ENCODE peak calls at places on chromosome 12, in seven cellular contexts. G is CD4-positive, alpha-beta memory T cell; N is PC-3; T is gastrocnemius medialis; I is testis; H is psoas muscle; Z is heart right ventricle. C is an unnamed sample.

GRCh38 chr12:49089831-49090773 is 4.5 kb downstream of the DHH start:
- DNase-seq in G (peak), N (peak), T (no peak), I (peak), H (peak), Z (no peak), C (peak)

GRCh38 chr12:6957741-6958608 is 6.8 kb downstream of the PTPN6 start:
- DNase-seq in G (no peak), N (no peak), T (no peak), I (no peak), H (no peak), Z (no peak), C (no peak)

GRCh38 chr12:113093409-113094101 is 37.0 kb downstream of the DTX1 start:
- DNase-seq in G (no peak), N (no peak), T (no peak), I (no peak), H (no peak), Z (no peak), C (no peak)

GRCh38 chr12:107322063-107322462 is 228.7 kb upstream of the CRY1 start:
- DNase-seq in G (peak), N (no peak), T (no peak), I (no peak), H (no peak), Z (no peak), C (no peak)

GRCh38 chr12:52203126-52203921 is 11.5 kb upstream of the KRT80 start:
- DNase-seq in G (no peak), N (peak), T (no peak), I (no peak), H (peak), Z (peak), C (peak)

GRCh38 chr12:9112076-9112853 is 3.5 kb downstream of the A2M start:
- DNase-seq in G (no peak), N (no peak), T (no peak), I (no peak), H (no peak), Z (no peak), C (no peak)

GRCh38 chr12:50201987-50202521 is 34.9 kb upstream of the CERS5 start:
- DNase-seq in G (no peak), N (peak), T (no peak), I (no peak), H (no peak), Z (no peak), C (no peak)

GRCh38 chr12:130591736-130592135 is 124.4 kb downstream of the RIMBP2 start:
- DNase-seq in G (no peak), N (no peak), T (no peak), I (no peak), H (no peak), Z (no peak), C (no peak)

GRCh38 chr12:12017798-12018197 is 52.9 kb upstream of the BCL2L14 start:
- DNase-seq in G (no peak), N (no peak), T (no peak), I (no peak), H (no peak), Z (no peak), C (no peak)

GRCh38 chr12:50187084-50187900 is 20.1 kb upstream of the CERS5 start:
- DNase-seq in G (no peak), N (no peak), T (no peak), I (no peak), H (no peak), Z (no peak), C (no peak)

GRCh38 chr12:28925726-28926376 is 223.2 kb upstream of the FAR2 start:
- DNase-seq in G (no peak), N (no peak), T (no peak), I (no peak), H (no peak), Z (peak), C (no peak)

GRCh38 chr12:101455685-101456084 is 19.5 kb upstream of the SPIC start:
- DNase-seq in G (peak), N (no peak), T (no peak), I (no peak), H (no peak), Z (no peak), C (no peak)

GRCh38 chr12:11875414-11875935 is 195.3 kb upstream of the BCL2L14 start:
- DNase-seq in G (no peak), N (peak), T (no peak), I (no peak), H (no peak), Z (no peak), C (no peak)

GRCh38 chr12:114682920-114683708 is 861 bp downstream of the TBX3 start:
- DNase-seq in G (no peak), N (peak), T (no peak), I (peak), H (peak), Z (peak), C (no peak)

GRCh38 chr12:95877622-95878021 is 18.9 kb downstream of the SNRPF start:
- DNase-seq in G (no peak), N (no peak), T (no peak), I (no peak), H (no peak), Z (no peak), C (no peak)

GRCh38 chr12:110170535-110171185 is 46.5 kb downstream of the IFT81 start:
- DNase-seq in G (no peak), N (no peak), T (peak), I (no peak), H (no peak), Z (no peak), C (no peak)

GRCh38 chr12:120367924-120368788 is 808 bp downstream of the MSI1 start:
- DNase-seq in G (no peak), N (no peak), T (no peak), I (no peak), H (peak), Z (peak), C (no peak)

GRCh38 chr12:117803013-117803412 is 165.8 kb downstream of the KSR2 start:
- DNase-seq in G (no peak), N (no peak), T (peak), I (no peak), H (no peak), Z (no peak), C (no peak)

GRCh38 chr12:50936821-50937220 is 15.5 kb upstream of the HIGD1C start:
- DNase-seq in G (no peak), N (no peak), T (no peak), I (no peak), H (no peak), Z (no peak), C (no peak)

GRCh38 chr12:8989425-8989824 is at the start of gene KLRG1:
- DNase-seq in G (no peak), N (no peak), T (no peak), I (no peak), H (no peak), Z (no peak), C (no peak)

GRCh38 chr12:124554429-124555029 is 12.9 kb downstream of the NCOR2 start:
- DNase-seq in G (no peak), N (no peak), T (no peak), I (no peak), H (no peak), Z (peak), C (no peak)

GRCh38 chr12:116982721-116983502 is 72.2 kb downstream of the FBXW8 start:
- DNase-seq in G (no peak), N (no peak), T (no peak), I (no peak), H (no peak), Z (no peak), C (peak)

GRCh38 chr12:24034160-24034559 is 84.7 kb upstream of the SOX5 start:
- DNase-seq in G (no peak), N (no peak), T (no peak), I (no peak), H (no peak), Z (no peak), C (no peak)

GRCh38 chr12:94242871-94243270 is 94.5 kb downstream of the PLXNC1 start:
- DNase-seq in G (no peak), N (no peak), T (no peak), I (no peak), H (no peak), Z (peak), C (peak)

GRCh38 chr12:19239616-19240234 is 110.2 kb downstream of the PLEKHA5 start:
- DNase-seq in G (no peak), N (peak), T (no peak), I (no peak), H (no peak), Z (no peak), C (no peak)

GRCh38 chr12:109054520-109054919 is 2.1 kb downstream of the USP30 start:
- DNase-seq in G (no peak), N (no peak), T (no peak), I (no peak), H (no peak), Z (no peak), C (no peak)

GRCh38 chr12:46763230-46763629 is 62.6 kb downstream of the SLC38A4 start:
- DNase-seq in G (no peak), N (no peak), T (no peak), I (no peak), H (no peak), Z (no peak), C (no peak)

GRCh38 chr12:46430340-46430948 is 57.9 kb upstream of the SLC38A2 start:
- DNase-seq in G (peak), N (peak), T (no peak), I (no peak), H (no peak), Z (peak), C (no peak)

GRCh38 chr12:62930546-62931425 is 4.2 kb downstream of the PPM1H start:
- DNase-seq in G (no peak), N (peak), T (no peak), I (no peak), H (no peak), Z (no peak), C (no peak)

GRCh38 chr12:53978477-53979356 is 4.0 kb upstream of the HOTAIR start:
- DNase-seq in G (no peak), N (peak), T (no peak), I (no peak), H (no peak), Z (no peak), C (no peak)
- H3K27ac ChIP-seq in G (no peak), N (no peak), T (peak), I (no peak), H (peak), Z (no peak), C (no peak)

GRCh38 chr12:26633591-26634210 is 199.3 kb downstream of the ITPR2 start:
- DNase-seq in G (no peak), N (no peak), T (no peak), I (no peak), H (no peak), Z (no peak), C (no peak)

GRCh38 chr12:26631846-26632245 is 201.1 kb downstream of the ITPR2 start:
- DNase-seq in G (no peak), N (peak), T (no peak), I (no peak), H (no peak), Z (no peak), C (no peak)

GRCh38 chr12:26642361-26642760 is 190.6 kb downstream of the ITPR2 start:
- DNase-seq in G (no peak), N (no peak), T (no peak), I (no peak), H (no peak), Z (no peak), C (no peak)

GRCh38 chr12:26632746-26633145 is 200.2 kb downstream of the ITPR2 start:
- DNase-seq in G (no peak), N (no peak), T (no peak), I (no peak), H (no peak), Z (no peak), C (no peak)

GRCh38 chr12:26636710-26637328 is 196.2 kb downstream of the ITPR2 start:
- DNase-seq in G (no peak), N (peak), T (no peak), I (no peak), H (no peak), Z (no peak), C (no peak)
- H3K27ac ChIP-seq in G (no peak), N (peak), T (no peak), I (no peak), H (no peak), Z (no peak), C (no peak)

GRCh38 chr12:66288121-66288520 is 14.2 kb upstream of the HELB start:
- DNase-seq in G (peak), N (no peak), T (no peak), I (no peak), H (no peak), Z (no peak), C (no peak)

GRCh38 chr12:66287275-66287674 is 15.0 kb upstream of the HELB start:
- DNase-seq in G (no peak), N (no peak), T (no peak), I (no peak), H (no peak), Z (no peak), C (no peak)

GRCh38 chr12:66296171-66296683 is 6.1 kb upstream of the HELB start:
- DNase-seq in G (no peak), N (no peak), T (no peak), I (no peak), H (no peak), Z (no peak), C (no peak)

DNA sequence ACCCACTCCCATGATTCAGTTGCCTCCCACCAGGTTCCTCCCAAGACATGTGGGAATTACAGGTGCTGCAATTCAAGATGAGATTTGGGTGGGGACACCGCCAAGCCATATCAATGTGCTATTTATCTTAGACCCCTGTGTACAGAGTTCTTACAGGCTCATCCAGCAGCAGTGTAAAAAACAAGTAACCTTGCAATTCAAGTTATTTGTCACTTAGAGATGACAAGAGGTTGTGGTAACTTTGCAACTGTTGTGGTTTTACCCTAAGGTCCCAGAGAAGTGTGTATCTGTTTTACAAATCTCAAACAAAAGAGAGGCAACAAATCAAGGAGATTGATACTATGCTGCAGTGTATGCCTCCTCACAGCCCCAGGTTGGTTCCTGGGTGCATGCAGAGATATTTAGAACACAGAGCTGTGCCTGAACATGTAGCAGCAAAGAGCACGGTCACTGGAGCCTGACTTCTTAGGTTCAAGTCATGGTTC is 11.5 kb upstream of the HELB start:
- DNase-seq in G (peak), N (no peak), T (no peak), I (no peak), H (no peak), Z (no peak), C (no peak)
- H3K27ac ChIP-seq in G (peak), N (no peak), T (no peak), I (no peak), H (no peak), Z (no peak), C (no peak)

GRCh38 chr12:79706676-79707075 is 15.9 kb upstream of the PAWR start:
- DNase-seq in G (no peak), N (peak), T (no peak), I (no peak), H (no peak), Z (no peak), C (no peak)

GRCh38 chr12:79710707-79711483 is 20.1 kb upstream of the PAWR start:
- DNase-seq in G (no peak), N (no peak), T (no peak), I (no peak), H (no peak), Z (no peak), C (no peak)

GRCh38 chr12:79707830-79708229 is 17.1 kb upstream of the PAWR start:
- DNase-seq in G (no peak), N (no peak), T (no peak), I (no peak), H (no peak), Z (no peak), C (no peak)

DNA sequence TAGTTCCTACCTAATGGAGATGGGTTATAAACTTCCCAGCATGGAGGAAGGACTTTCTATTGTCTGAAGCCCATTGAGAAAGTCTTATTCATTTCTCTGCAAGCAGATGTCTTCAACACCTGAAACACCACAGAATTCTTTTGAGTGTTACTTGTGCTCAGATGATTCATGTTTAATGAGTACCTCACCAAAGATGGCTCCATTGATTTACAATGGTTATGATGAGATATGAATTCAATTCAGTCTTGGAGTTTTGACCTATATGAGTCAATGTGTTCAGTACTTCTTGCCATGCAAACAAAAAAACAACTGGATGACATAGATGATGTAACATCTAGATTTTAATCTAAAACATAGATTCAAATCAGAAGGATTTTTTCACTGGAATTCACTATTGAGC is 15.4 kb upstream of the PAWR start:
- DNase-seq in G (no peak), N (peak), T (no peak), I (no peak), H (no peak), Z (no peak), C (no peak)
- H3K27ac ChIP-seq in G (no peak), N (peak), T (no peak), I (no peak), H (no peak), Z (no peak), C (no peak)

DNA sequence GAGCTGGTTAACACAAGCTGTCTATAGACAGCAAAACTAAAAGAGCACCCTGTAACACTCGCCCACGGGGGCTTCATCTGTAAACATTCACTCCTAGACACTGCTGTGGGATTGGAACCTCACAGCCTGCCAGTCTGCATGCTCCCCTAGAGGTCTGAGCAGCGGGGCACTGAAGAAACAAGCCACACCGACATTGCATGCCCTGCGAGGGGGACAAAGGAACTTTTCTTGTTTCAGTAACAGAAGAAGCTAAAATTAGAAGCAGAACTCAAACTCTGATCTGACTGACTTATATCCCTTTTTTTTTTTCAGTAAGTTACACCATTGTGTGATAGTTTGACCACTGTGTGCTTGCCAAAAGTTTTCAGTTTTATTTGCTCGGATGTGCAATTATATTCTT is 100.3 kb downstream of the EPS8 start:
- DNase-seq in G (no peak), N (no peak), T (no peak), I (no peak), H (no peak), Z (no peak), C (peak)
- H3K27ac ChIP-seq in G (no peak), N (peak), T (peak), I (no peak), H (no peak), Z (peak), C (peak)

GRCh38 chr12:126616441-126616840 is 1551.2 kb downstream of the AACS start:
- DNase-seq in G (no peak), N (no peak), T (no peak), I (no peak), H (no peak), Z (no peak), C (no peak)

DNA sequence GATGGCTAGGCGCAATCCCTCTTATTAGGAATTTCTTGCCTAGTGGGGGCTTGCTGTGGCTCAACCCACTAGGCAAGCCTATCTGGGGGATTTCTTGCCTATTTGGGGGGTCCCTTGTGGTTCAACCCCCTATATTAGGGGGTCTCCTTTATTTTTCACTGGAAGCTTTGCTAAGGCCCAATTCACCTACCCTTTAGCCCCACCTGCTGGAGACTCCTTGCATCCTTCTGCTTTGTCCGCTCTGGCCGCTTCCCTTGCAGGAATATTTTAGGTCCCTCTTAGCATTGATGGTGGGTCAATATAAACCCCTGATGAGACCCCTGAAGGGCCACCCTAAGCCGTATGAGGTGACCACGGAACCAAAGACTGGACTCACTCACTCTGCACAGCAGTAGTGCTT is 1552.1 kb downstream of the AACS start:
- DNase-seq in G (no peak), N (peak), T (no peak), I (peak), H (no peak), Z (no peak), C (no peak)
- H3K27ac ChIP-seq in G (no peak), N (no peak), T (no peak), I (no peak), H (no peak), Z (no peak), C (no peak)

GRCh38 chr12:106139422-106140141 is 828 bp upstream of the NUAK1 start:
- DNase-seq in G (no peak), N (peak), T (peak), I (peak), H (peak), Z (peak), C (peak)

GRCh38 chr12:106138279-106138645 is 492 bp downstream of the NUAK1 start:
- DNase-seq in G (no peak), N (peak), T (no peak), I (no peak), H (no peak), Z (no peak), C (peak)

GRCh38 chr12:106140223-106140986 is 1.7 kb upstream of the NUAK1 start:
- DNase-seq in G (no peak), N (no peak), T (no peak), I (no peak), H (no peak), Z (no peak), C (no peak)

GRCh38 chr12:106137456-106138278 is 1.1 kb downstream of the NUAK1 start:
- DNase-seq in G (no peak), N (no peak), T (no peak), I (peak), H (no peak), Z (no peak), C (no peak)

DNA sequence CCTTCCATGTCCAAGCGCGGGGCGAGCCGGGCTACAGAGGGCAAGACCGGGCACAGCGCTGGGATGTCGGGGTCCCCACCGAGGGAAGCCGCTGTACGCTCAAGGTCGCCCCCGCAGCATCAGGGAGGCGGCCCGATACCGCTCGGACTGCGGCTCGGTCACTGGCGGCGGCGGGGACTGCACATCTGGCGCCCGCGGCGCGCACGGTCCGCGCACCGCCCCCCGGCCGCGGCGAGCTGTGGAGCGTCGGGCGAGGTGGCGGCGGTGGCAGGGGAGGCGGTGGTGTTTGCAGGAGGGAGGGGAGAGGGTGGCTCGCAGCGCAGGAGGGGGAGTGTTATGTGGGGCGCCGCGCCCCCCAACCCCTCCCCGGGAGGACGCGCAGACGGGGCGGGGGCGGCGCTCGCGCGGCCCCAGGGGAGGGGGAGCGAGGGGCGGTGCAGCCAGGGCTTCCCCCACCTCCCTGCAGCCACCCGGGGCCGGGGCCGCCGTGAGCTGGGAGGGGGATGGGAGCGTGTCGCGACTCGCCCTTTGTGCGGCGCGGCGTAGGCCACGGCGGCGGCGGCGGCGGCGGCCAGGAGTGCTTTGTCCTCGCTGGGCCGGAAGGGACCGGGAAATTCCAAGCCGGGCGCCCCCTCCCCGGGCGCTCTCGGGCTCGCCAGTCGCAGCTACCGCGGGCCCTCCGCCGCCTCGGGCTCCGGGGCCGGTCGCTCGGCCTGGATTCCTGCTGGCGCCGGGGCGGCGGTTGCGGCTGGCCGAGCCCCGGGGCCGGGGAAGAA is at the start of gene NUAK1:
- DNase-seq in G (peak), N (peak), T (peak), I (peak), H (peak), Z (peak), C (peak)
- H3K27ac ChIP-seq in G (no peak), N (peak), T (peak), I (peak), H (peak), Z (peak), C (peak)

C was measured in aorta.